ENCODE peak calls at places on chromosomes 13 and 19, in five cellular contexts. One of them, this sample, is unnamed. For H3K4me1, the result is how much of the 10 kb centered on the place peaks cover.

GRCh38 chr19:51441410-51442390 is 16.6 kb downstream of the SIGLEC8 start:
- DNase-seq in tibial nerve: no peak
- DNase-seq in CD8-positive, alpha-beta T cell: peak
- DNase-seq in foreskin keratinocyte: peak
- DNase-seq in tibial artery: no peak
- DNase-seq in this sample: peak

GRCh38 chr19:17775245-17775927 is 19.6 kb upstream of the B3GNT3 start:
- DNase-seq in tibial nerve: no peak
- DNase-seq in tibial artery: no peak
- DNase-seq in foreskin keratinocyte: no peak
- DNase-seq in CD8-positive, alpha-beta T cell: no peak
- DNase-seq in this sample: peak

GRCh38 chr19:7342143-7342542 is 6.6 kb upstream of the ARHGEF18 start:
- DNase-seq in CD8-positive, alpha-beta T cell: no peak
- DNase-seq in tibial nerve: no peak
- DNase-seq in foreskin keratinocyte: no peak
- DNase-seq in tibial artery: no peak
- DNase-seq in this sample: no peak

GRCh38 chr13:75467009-75467728 is 14.8 kb downstream of the TBC1D4 start:
- DNase-seq in CD8-positive, alpha-beta T cell: no peak
- DNase-seq in tibial artery: no peak
- DNase-seq in foreskin keratinocyte: no peak
- DNase-seq in tibial nerve: no peak
- DNase-seq in this sample: no peak

GRCh38 chr13:62294210-62294609 is 878.6 kb upstream of the PCDH20 start:
- DNase-seq in foreskin keratinocyte: peak
- DNase-seq in CD8-positive, alpha-beta T cell: no peak
- DNase-seq in tibial nerve: no peak
- DNase-seq in tibial artery: no peak
- DNase-seq in this sample: no peak

GRCh38 chr19:11356676-11357550 is 1.7 kb downstream of the PLPPR2 start:
- DNase-seq in tibial artery: no peak
- DNase-seq in CD8-positive, alpha-beta T cell: no peak
- DNase-seq in tibial nerve: no peak
- DNase-seq in foreskin keratinocyte: no peak
- DNase-seq in this sample: no peak

GRCh38 chr19:19540707-19541515 is 2.8 kb downstream of the CILP2 start:
- DNase-seq in CD8-positive, alpha-beta T cell: peak
- DNase-seq in foreskin keratinocyte: peak
- DNase-seq in tibial artery: no peak
- DNase-seq in tibial nerve: no peak
- DNase-seq in this sample: peak

GRCh38 chr13:43730642-43731041 is 56.1 kb downstream of the ENOX1 start:
- DNase-seq in tibial nerve: no peak
- DNase-seq in tibial artery: no peak
- DNase-seq in CD8-positive, alpha-beta T cell: no peak
- DNase-seq in foreskin keratinocyte: peak
- DNase-seq in this sample: no peak

GRCh38 chr13:113155201-113155600 is 3.2 kb upstream of the PROZ start:
- DNase-seq in tibial artery: no peak
- DNase-seq in foreskin keratinocyte: no peak
- DNase-seq in tibial nerve: no peak
- DNase-seq in CD8-positive, alpha-beta T cell: no peak
- DNase-seq in this sample: no peak

GRCh38 chr19:49653466-49653806 is 11.4 kb downstream of the SCAF1 start:
- DNase-seq in tibial nerve: no peak
- DNase-seq in foreskin keratinocyte: no peak
- DNase-seq in tibial artery: no peak
- DNase-seq in CD8-positive, alpha-beta T cell: no peak
- DNase-seq in this sample: no peak

GRCh38 chr13:30403491-30403890 is 18.8 kb upstream of the UBE2L5 start:
- DNase-seq in CD8-positive, alpha-beta T cell: no peak
- DNase-seq in foreskin keratinocyte: no peak
- DNase-seq in tibial nerve: no peak
- DNase-seq in tibial artery: no peak
- DNase-seq in this sample: no peak
- H3K4me1 ChIP-seq in CD8-positive, alpha-beta T cell: under half
- H3K4me1 ChIP-seq in foreskin keratinocyte: under half
- H3K4me1 ChIP-seq in tibial nerve: under half
- H3K4me1 ChIP-seq in tibial artery: under half
- H3K4me1 ChIP-seq in this sample: under half

DNA sequence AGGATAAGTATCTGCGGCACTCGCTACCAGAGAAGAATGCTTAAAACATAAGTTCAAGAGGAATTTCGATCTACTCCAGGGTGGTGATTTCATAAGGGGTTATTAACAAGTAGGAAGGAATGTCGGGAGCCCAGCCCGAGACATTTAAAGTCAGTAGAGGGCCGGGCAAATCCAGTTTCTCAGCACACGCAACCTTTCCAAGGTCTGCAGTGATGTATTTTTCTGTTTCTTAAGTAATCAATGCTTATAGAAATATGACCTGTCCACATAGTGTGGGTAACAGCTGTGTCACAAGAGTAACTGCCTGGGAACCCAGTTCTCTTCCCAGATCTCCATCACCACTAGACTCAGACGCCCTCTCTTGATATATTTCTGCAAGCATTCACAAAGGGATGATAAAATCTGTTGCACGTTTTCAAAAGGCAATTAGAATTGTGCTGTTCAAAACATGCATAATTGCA is 525.9 kb downstream of the MYO16 start:
- DNase-seq in foreskin keratinocyte: peak
- DNase-seq in tibial artery: no peak
- DNase-seq in tibial nerve: no peak
- DNase-seq in CD8-positive, alpha-beta T cell: no peak
- DNase-seq in this sample: no peak
- H3K4me1 ChIP-seq in foreskin keratinocyte: under half
- H3K4me1 ChIP-seq in tibial artery: under half
- H3K4me1 ChIP-seq in tibial nerve: under half
- H3K4me1 ChIP-seq in CD8-positive, alpha-beta T cell: under half
- H3K4me1 ChIP-seq in this sample: under half

DNA sequence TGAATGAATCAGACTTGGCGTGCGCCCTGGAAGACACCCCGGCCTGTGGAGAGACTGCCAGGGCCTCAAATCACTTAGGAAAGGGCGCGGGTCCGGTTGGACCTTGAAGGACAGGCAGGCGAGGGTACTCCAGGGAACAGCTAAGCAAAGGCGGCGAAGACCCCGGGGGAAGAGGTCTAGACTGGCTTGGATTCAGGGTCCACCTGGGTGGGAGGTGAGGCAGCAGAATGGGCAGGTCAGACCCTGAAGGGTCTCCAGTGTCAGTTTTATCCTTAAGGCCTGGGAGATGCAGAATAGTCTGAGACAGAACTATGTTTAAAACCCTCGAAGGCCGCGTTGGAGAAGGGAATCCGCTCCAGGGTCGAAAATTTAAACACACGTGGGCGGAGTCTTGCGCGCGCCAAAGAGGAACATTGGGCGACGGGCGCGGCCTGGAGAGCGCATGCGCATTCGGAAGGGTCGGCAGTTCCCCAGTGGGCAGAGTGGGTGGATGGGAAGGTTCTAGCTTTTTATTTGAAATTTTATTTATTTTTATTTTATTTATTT is 567 bp upstream of the SMG9 start:
- DNase-seq in tibial nerve: peak
- DNase-seq in CD8-positive, alpha-beta T cell: peak
- DNase-seq in foreskin keratinocyte: no peak
- DNase-seq in tibial artery: peak
- DNase-seq in this sample: peak
- H3K4me1 ChIP-seq in tibial nerve: under half
- H3K4me1 ChIP-seq in CD8-positive, alpha-beta T cell: under half
- H3K4me1 ChIP-seq in foreskin keratinocyte: under half
- H3K4me1 ChIP-seq in tibial artery: under half
- H3K4me1 ChIP-seq in this sample: under half

DNA sequence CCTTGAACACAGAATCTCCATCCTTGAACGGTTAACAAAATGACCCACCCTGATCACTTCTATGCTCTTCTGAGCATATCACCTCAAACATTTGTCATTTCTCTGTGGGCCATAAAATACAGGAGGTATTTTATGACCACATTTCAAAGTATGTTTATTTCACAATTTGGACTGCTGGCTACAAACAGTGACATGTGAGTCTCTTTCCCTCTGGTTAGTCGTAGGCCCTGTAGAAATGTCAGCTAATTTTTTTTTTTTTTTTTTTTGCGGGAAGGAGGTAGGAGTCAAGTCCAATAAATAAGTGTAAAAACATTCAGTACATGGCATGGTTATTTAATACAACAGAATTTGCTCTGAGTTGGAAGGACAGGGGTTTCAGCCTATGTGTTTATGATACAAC is 70.7 kb downstream of the FOXO1 start:
- DNase-seq in foreskin keratinocyte: no peak
- DNase-seq in tibial nerve: no peak
- DNase-seq in CD8-positive, alpha-beta T cell: no peak
- DNase-seq in tibial artery: no peak
- DNase-seq in this sample: no peak
- H3K4me1 ChIP-seq in foreskin keratinocyte: under half
- H3K4me1 ChIP-seq in tibial nerve: half or more
- H3K4me1 ChIP-seq in CD8-positive, alpha-beta T cell: half or more
- H3K4me1 ChIP-seq in tibial artery: under half
- H3K4me1 ChIP-seq in this sample: under half

GRCh38 chr19:35267818-35268545 is 780 bp upstream of the USF2 start:
- DNase-seq in tibial artery: peak
- DNase-seq in CD8-positive, alpha-beta T cell: peak
- DNase-seq in foreskin keratinocyte: no peak
- DNase-seq in tibial nerve: peak
- DNase-seq in this sample: peak
- H3K4me1 ChIP-seq in tibial artery: under half
- H3K4me1 ChIP-seq in CD8-positive, alpha-beta T cell: under half
- H3K4me1 ChIP-seq in foreskin keratinocyte: under half
- H3K4me1 ChIP-seq in tibial nerve: half or more
- H3K4me1 ChIP-seq in this sample: under half

GRCh38 chr13:35789335-35790166 is 313.1 kb upstream of the MAB21L1 start:
- DNase-seq in tibial artery: no peak
- DNase-seq in tibial nerve: no peak
- DNase-seq in CD8-positive, alpha-beta T cell: no peak
- DNase-seq in foreskin keratinocyte: no peak
- DNase-seq in this sample: no peak

GRCh38 chr13:35794734-35795389 is 318.4 kb upstream of the MAB21L1 start:
- DNase-seq in tibial artery: no peak
- DNase-seq in CD8-positive, alpha-beta T cell: no peak
- DNase-seq in tibial nerve: no peak
- DNase-seq in foreskin keratinocyte: no peak
- DNase-seq in this sample: no peak

GRCh38 chr13:35787937-35788336 is 311.4 kb upstream of the MAB21L1 start:
- DNase-seq in tibial nerve: no peak
- DNase-seq in CD8-positive, alpha-beta T cell: no peak
- DNase-seq in tibial artery: no peak
- DNase-seq in foreskin keratinocyte: no peak
- DNase-seq in this sample: no peak

GRCh38 chr13:35793823-35794222 is 317.3 kb upstream of the MAB21L1 start:
- DNase-seq in CD8-positive, alpha-beta T cell: no peak
- DNase-seq in foreskin keratinocyte: no peak
- DNase-seq in tibial nerve: no peak
- DNase-seq in tibial artery: no peak
- DNase-seq in this sample: no peak

GRCh38 chr13:35791191-35791902 is 314.9 kb upstream of the MAB21L1 start:
- DNase-seq in CD8-positive, alpha-beta T cell: no peak
- DNase-seq in tibial artery: no peak
- DNase-seq in foreskin keratinocyte: no peak
- DNase-seq in tibial nerve: no peak
- DNase-seq in this sample: no peak
- H3K4me1 ChIP-seq in CD8-positive, alpha-beta T cell: under half
- H3K4me1 ChIP-seq in tibial artery: under half
- H3K4me1 ChIP-seq in foreskin keratinocyte: under half
- H3K4me1 ChIP-seq in tibial nerve: under half
- H3K4me1 ChIP-seq in this sample: under half

GRCh38 chr19:46609511-46610412 is 8.6 kb downstream of the CALM3 start:
- DNase-seq in CD8-positive, alpha-beta T cell: no peak
- DNase-seq in foreskin keratinocyte: no peak
- DNase-seq in tibial nerve: peak
- DNase-seq in tibial artery: peak
- DNase-seq in this sample: no peak
- H3K4me1 ChIP-seq in CD8-positive, alpha-beta T cell: under half
- H3K4me1 ChIP-seq in foreskin keratinocyte: under half
- H3K4me1 ChIP-seq in tibial nerve: half or more
- H3K4me1 ChIP-seq in tibial artery: under half
- H3K4me1 ChIP-seq in this sample: under half

GRCh38 chr19:1850809-1851544 is 2.7 kb upstream of the REXO1 start:
- DNase-seq in tibial artery: no peak
- DNase-seq in foreskin keratinocyte: no peak
- DNase-seq in tibial nerve: no peak
- DNase-seq in CD8-positive, alpha-beta T cell: no peak
- DNase-seq in this sample: peak
- H3K4me1 ChIP-seq in tibial artery: under half
- H3K4me1 ChIP-seq in foreskin keratinocyte: under half
- H3K4me1 ChIP-seq in tibial nerve: half or more
- H3K4me1 ChIP-seq in CD8-positive, alpha-beta T cell: half or more
- H3K4me1 ChIP-seq in this sample: half or more

GRCh38 chr19:12706332-12706718 is 9.9 kb upstream of the FBXW9 start:
- DNase-seq in tibial nerve: no peak
- DNase-seq in tibial artery: no peak
- DNase-seq in CD8-positive, alpha-beta T cell: no peak
- DNase-seq in foreskin keratinocyte: no peak
- DNase-seq in this sample: no peak
- H3K4me1 ChIP-seq in tibial nerve: under half
- H3K4me1 ChIP-seq in tibial artery: under half
- H3K4me1 ChIP-seq in CD8-positive, alpha-beta T cell: under half
- H3K4me1 ChIP-seq in foreskin keratinocyte: under half
- H3K4me1 ChIP-seq in this sample: under half

DNA sequence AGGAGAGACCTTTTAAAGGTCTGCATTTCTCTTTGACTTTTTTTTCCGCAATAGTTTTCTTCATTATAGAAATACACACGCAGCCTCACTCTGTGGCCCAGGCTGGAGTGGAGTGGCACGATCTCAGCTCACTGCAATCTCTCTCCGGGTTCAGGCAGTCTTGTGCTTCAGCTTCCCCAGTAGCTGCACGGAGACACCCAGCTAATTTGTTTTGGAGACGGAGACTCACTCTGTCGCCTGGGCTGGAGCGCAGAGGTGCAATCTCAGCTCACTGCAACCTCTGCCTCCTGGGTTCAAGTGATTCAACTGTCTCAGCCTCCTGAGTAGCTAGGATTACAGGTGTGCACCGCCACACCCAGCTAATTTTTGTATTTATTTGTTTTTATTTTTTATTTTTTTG is 11.7 kb upstream of the MKNK2 start:
- DNase-seq in CD8-positive, alpha-beta T cell: no peak
- DNase-seq in tibial nerve: no peak
- DNase-seq in foreskin keratinocyte: no peak
- DNase-seq in tibial artery: no peak
- DNase-seq in this sample: no peak
- H3K4me1 ChIP-seq in CD8-positive, alpha-beta T cell: under half
- H3K4me1 ChIP-seq in tibial nerve: half or more
- H3K4me1 ChIP-seq in foreskin keratinocyte: under half
- H3K4me1 ChIP-seq in tibial artery: under half
- H3K4me1 ChIP-seq in this sample: under half

This sample was measured in mucosa of descending colon.